ENCODE peak calls at places on chromosomes 7 and 10, in ten cellular contexts. One of them, this sample, is unnamed.

GRCh38 chr10:6445671-6446278 is 134.3 kb downstream of the PRKCQ start:
- DNase-seq in astrocyte of the hippocampus: peak; percentile 62
- DNase-seq in MV-4-11: peak; percentile 52
- DNase-seq in glutamatergic neuron: peak; percentile 60
- DNase-seq in NCI-H345: no peak
- DNase-seq in T-helper 2 cell: no peak
- DNase-seq in DMS53: peak; percentile 59
- DNase-seq in mesothelial cell of epicardium: no peak
- DNase-seq in left ventricle myocardium inferior: peak; percentile 25
- DNase-seq in B cell: peak; percentile 14
- DNase-seq in this sample: peak; percentile 52

GRCh38 chr7:54864718-54865117 is 105.7 kb upstream of the SEC61G start:
- DNase-seq in mesothelial cell of epicardium: no peak
- DNase-seq in T-helper 2 cell: no peak
- DNase-seq in B cell: no peak
- DNase-seq in astrocyte of the hippocampus: no peak
- DNase-seq in MV-4-11: no peak
- DNase-seq in glutamatergic neuron: no peak
- DNase-seq in NCI-H345: no peak
- DNase-seq in left ventricle myocardium inferior: no peak
- DNase-seq in DMS53: peak; percentile 88
- DNase-seq in this sample: no peak

GRCh38 chr7:148262721-148263229 is 327.8 kb upstream of the C7orf33 start:
- DNase-seq in astrocyte of the hippocampus: peak; percentile 74
- DNase-seq in MV-4-11: peak; percentile 28
- DNase-seq in mesothelial cell of epicardium: peak; percentile 48
- DNase-seq in left ventricle myocardium inferior: peak; percentile 58
- DNase-seq in DMS53: peak; percentile 76
- DNase-seq in B cell: peak; percentile 55
- DNase-seq in NCI-H345: peak; percentile 58
- DNase-seq in T-helper 2 cell: no peak
- DNase-seq in glutamatergic neuron: peak; percentile 87
- DNase-seq in this sample: peak; percentile 78

GRCh38 chr10:80664071-80664680 is 126.5 kb downstream of the SH2D4B start:
- DNase-seq in T-helper 2 cell: no peak
- DNase-seq in glutamatergic neuron: peak; percentile 95
- DNase-seq in DMS53: peak; percentile 90
- DNase-seq in left ventricle myocardium inferior: peak; percentile 78
- DNase-seq in B cell: peak; percentile 24
- DNase-seq in NCI-H345: peak; percentile 71
- DNase-seq in MV-4-11: peak; percentile 34
- DNase-seq in astrocyte of the hippocampus: peak; percentile 76
- DNase-seq in mesothelial cell of epicardium: peak; percentile 60
- DNase-seq in this sample: peak; percentile 89

GRCh38 chr10:47231414-47231813 is 68.6 kb upstream of the GDF10 start:
- DNase-seq in DMS53: no peak
- DNase-seq in NCI-H345: no peak
- DNase-seq in MV-4-11: no peak
- DNase-seq in glutamatergic neuron: no peak
- DNase-seq in mesothelial cell of epicardium: no peak
- DNase-seq in B cell: no peak
- DNase-seq in astrocyte of the hippocampus: no peak
- DNase-seq in T-helper 2 cell: no peak
- DNase-seq in left ventricle myocardium inferior: no peak
- DNase-seq in this sample: no peak

GRCh38 chr7:75039166-75039565 is 34.4 kb downstream of the RCC1L start:
- DNase-seq in NCI-H345: no peak
- DNase-seq in mesothelial cell of epicardium: no peak
- DNase-seq in T-helper 2 cell: no peak
- DNase-seq in DMS53: no peak
- DNase-seq in left ventricle myocardium inferior: no peak
- DNase-seq in glutamatergic neuron: no peak
- DNase-seq in MV-4-11: no peak
- DNase-seq in B cell: no peak
- DNase-seq in astrocyte of the hippocampus: peak; percentile 68
- DNase-seq in this sample: no peak

GRCh38 chr10:59622320-59622901 is 87.2 kb downstream of the SLC16A9 start:
- DNase-seq in mesothelial cell of epicardium: no peak
- DNase-seq in MV-4-11: peak; percentile 55
- DNase-seq in astrocyte of the hippocampus: peak; percentile 79
- DNase-seq in B cell: no peak
- DNase-seq in NCI-H345: peak; percentile 52
- DNase-seq in glutamatergic neuron: peak; percentile 35
- DNase-seq in T-helper 2 cell: no peak
- DNase-seq in DMS53: peak; percentile 89
- DNase-seq in left ventricle myocardium inferior: no peak
- DNase-seq in this sample: peak; percentile 73

GRCh38 chr7:4616116-4616515 is 66.0 kb upstream of the FOXK1 start:
- DNase-seq in MV-4-11: no peak
- DNase-seq in glutamatergic neuron: no peak
- DNase-seq in NCI-H345: no peak
- DNase-seq in B cell: no peak
- DNase-seq in T-helper 2 cell: no peak
- DNase-seq in mesothelial cell of epicardium: no peak
- DNase-seq in left ventricle myocardium inferior: no peak
- DNase-seq in astrocyte of the hippocampus: no peak
- DNase-seq in DMS53: no peak
- DNase-seq in this sample: no peak

GRCh38 chr10:78337646-78338391 is 304.2 kb downstream of the RPS24 start:
- DNase-seq in glutamatergic neuron: no peak
- DNase-seq in mesothelial cell of epicardium: no peak
- DNase-seq in T-helper 2 cell: no peak
- DNase-seq in astrocyte of the hippocampus: peak; percentile 28
- DNase-seq in DMS53: no peak
- DNase-seq in B cell: no peak
- DNase-seq in MV-4-11: no peak
- DNase-seq in NCI-H345: no peak
- DNase-seq in left ventricle myocardium inferior: no peak
- DNase-seq in this sample: no peak

GRCh38 chr10:132408823-132409666 is 12.0 kb downstream of the PWWP2B start:
- DNase-seq in MV-4-11: no peak
- DNase-seq in NCI-H345: no peak
- DNase-seq in left ventricle myocardium inferior: no peak
- DNase-seq in astrocyte of the hippocampus: no peak
- DNase-seq in DMS53: peak; percentile 68
- DNase-seq in glutamatergic neuron: no peak
- DNase-seq in B cell: peak; percentile 44
- DNase-seq in T-helper 2 cell: no peak
- DNase-seq in mesothelial cell of epicardium: no peak
- DNase-seq in this sample: no peak

GRCh38 chr10:1102392-1102791 is 46.2 kb downstream of the WDR37 start:
- DNase-seq in NCI-H345: no peak
- DNase-seq in T-helper 2 cell: no peak
- DNase-seq in left ventricle myocardium inferior: no peak
- DNase-seq in B cell: no peak
- DNase-seq in MV-4-11: no peak
- DNase-seq in astrocyte of the hippocampus: no peak
- DNase-seq in DMS53: no peak
- DNase-seq in mesothelial cell of epicardium: no peak
- DNase-seq in glutamatergic neuron: no peak
- DNase-seq in this sample: no peak

GRCh38 chr10:11250304-11250703 is 232.6 kb downstream of the CELF2 start:
- DNase-seq in NCI-H345: no peak
- DNase-seq in MV-4-11: no peak
- DNase-seq in mesothelial cell of epicardium: no peak
- DNase-seq in glutamatergic neuron: no peak
- DNase-seq in T-helper 2 cell: no peak
- DNase-seq in astrocyte of the hippocampus: no peak
- DNase-seq in B cell: no peak
- DNase-seq in DMS53: no peak
- DNase-seq in left ventricle myocardium inferior: no peak
- DNase-seq in this sample: no peak

GRCh38 chr7:41185851-41186250 is 517.0 kb downstream of the INHBA start:
- DNase-seq in DMS53: no peak
- DNase-seq in MV-4-11: no peak
- DNase-seq in T-helper 2 cell: no peak
- DNase-seq in astrocyte of the hippocampus: no peak
- DNase-seq in B cell: no peak
- DNase-seq in NCI-H345: no peak
- DNase-seq in mesothelial cell of epicardium: no peak
- DNase-seq in left ventricle myocardium inferior: no peak
- DNase-seq in glutamatergic neuron: no peak
- DNase-seq in this sample: no peak

GRCh38 chr10:124142960-124143359 is 49.6 kb upstream of the CHST15 start:
- DNase-seq in NCI-H345: no peak
- DNase-seq in astrocyte of the hippocampus: no peak
- DNase-seq in glutamatergic neuron: no peak
- DNase-seq in MV-4-11: peak; percentile 51
- DNase-seq in left ventricle myocardium inferior: no peak
- DNase-seq in B cell: no peak
- DNase-seq in DMS53: no peak
- DNase-seq in mesothelial cell of epicardium: no peak
- DNase-seq in T-helper 2 cell: no peak
- DNase-seq in this sample: no peak

GRCh38 chr10:480498-480927 is 209.0 kb downstream of the DIP2C start:
- DNase-seq in DMS53: no peak
- DNase-seq in glutamatergic neuron: no peak
- DNase-seq in astrocyte of the hippocampus: no peak
- DNase-seq in T-helper 2 cell: no peak
- DNase-seq in MV-4-11: no peak
- DNase-seq in NCI-H345: no peak
- DNase-seq in mesothelial cell of epicardium: no peak
- DNase-seq in left ventricle myocardium inferior: no peak
- DNase-seq in B cell: no peak
- DNase-seq in this sample: no peak

GRCh38 chr10:131829156-131829930 is 71.5 kb upstream of the PPP2R2D start:
- DNase-seq in astrocyte of the hippocampus: no peak
- DNase-seq in B cell: no peak
- DNase-seq in T-helper 2 cell: no peak
- DNase-seq in NCI-H345: no peak
- DNase-seq in MV-4-11: no peak
- DNase-seq in glutamatergic neuron: no peak
- DNase-seq in DMS53: no peak
- DNase-seq in mesothelial cell of epicardium: peak; percentile 6
- DNase-seq in left ventricle myocardium inferior: no peak
- DNase-seq in this sample: no peak

GRCh38 chr7:31056775-31057346 is 4.8 kb downstream of the ADCYAP1R1 start:
- DNase-seq in glutamatergic neuron: no peak
- DNase-seq in DMS53: peak; percentile 72
- DNase-seq in mesothelial cell of epicardium: no peak
- DNase-seq in T-helper 2 cell: no peak
- DNase-seq in B cell: no peak
- DNase-seq in left ventricle myocardium inferior: no peak
- DNase-seq in astrocyte of the hippocampus: no peak
- DNase-seq in MV-4-11: no peak
- DNase-seq in NCI-H345: peak; percentile 17
- DNase-seq in this sample: no peak

GRCh38 chr7:8109196-8110022 is 140.8 kb downstream of the GLCCI1 start:
- DNase-seq in glutamatergic neuron: no peak
- DNase-seq in DMS53: no peak
- DNase-seq in NCI-H345: no peak
- DNase-seq in MV-4-11: no peak
- DNase-seq in astrocyte of the hippocampus: peak; percentile 73
- DNase-seq in left ventricle myocardium inferior: no peak
- DNase-seq in B cell: no peak
- DNase-seq in mesothelial cell of epicardium: no peak
- DNase-seq in T-helper 2 cell: no peak
- DNase-seq in this sample: no peak

GRCh38 chr10:69684020-69684980 is 54.3 kb downstream of the FAM241B start:
- DNase-seq in glutamatergic neuron: no peak
- DNase-seq in astrocyte of the hippocampus: peak; percentile 14
- DNase-seq in mesothelial cell of epicardium: no peak
- DNase-seq in B cell: no peak
- DNase-seq in NCI-H345: no peak
- DNase-seq in DMS53: no peak
- DNase-seq in T-helper 2 cell: no peak
- DNase-seq in MV-4-11: no peak
- DNase-seq in left ventricle myocardium inferior: peak; percentile 44
- DNase-seq in this sample: no peak

GRCh38 chr7:91128574-91129348 is 135.5 kb upstream of the FZD1 start:
- DNase-seq in MV-4-11: no peak
- DNase-seq in mesothelial cell of epicardium: no peak
- DNase-seq in glutamatergic neuron: no peak
- DNase-seq in astrocyte of the hippocampus: peak; percentile 22
- DNase-seq in NCI-H345: no peak
- DNase-seq in left ventricle myocardium inferior: no peak
- DNase-seq in DMS53: no peak
- DNase-seq in B cell: no peak
- DNase-seq in T-helper 2 cell: no peak
- DNase-seq in this sample: peak; percentile 35

GRCh38 chr10:48599830-48600134 is 5.1 kb downstream of the ARHGAP22 start:
- DNase-seq in left ventricle myocardium inferior: no peak
- DNase-seq in astrocyte of the hippocampus: no peak
- DNase-seq in MV-4-11: no peak
- DNase-seq in mesothelial cell of epicardium: no peak
- DNase-seq in T-helper 2 cell: no peak
- DNase-seq in glutamatergic neuron: peak; percentile 60
- DNase-seq in DMS53: no peak
- DNase-seq in NCI-H345: peak; percentile 73
- DNase-seq in B cell: no peak
- DNase-seq in this sample: no peak

GRCh38 chr7:12715372-12716133 is 28.1 kb downstream of the ARL4A start:
- DNase-seq in glutamatergic neuron: peak; percentile 22
- DNase-seq in astrocyte of the hippocampus: peak; percentile 93
- DNase-seq in T-helper 2 cell: no peak
- DNase-seq in DMS53: peak; percentile 35
- DNase-seq in B cell: no peak
- DNase-seq in left ventricle myocardium inferior: peak; percentile 67
- DNase-seq in MV-4-11: peak; percentile 86
- DNase-seq in mesothelial cell of epicardium: no peak
- DNase-seq in NCI-H345: peak; percentile 66
- DNase-seq in this sample: peak; percentile 94

GRCh38 chr7:64885520-64886240 is 17.4 kb upstream of the ZNF273 start:
- DNase-seq in mesothelial cell of epicardium: no peak
- DNase-seq in left ventricle myocardium inferior: no peak
- DNase-seq in DMS53: no peak
- DNase-seq in astrocyte of the hippocampus: no peak
- DNase-seq in T-helper 2 cell: no peak
- DNase-seq in glutamatergic neuron: no peak
- DNase-seq in MV-4-11: no peak
- DNase-seq in NCI-H345: no peak
- DNase-seq in B cell: no peak
- DNase-seq in this sample: no peak

GRCh38 chr10:62155054-62155453 is 113.6 kb downstream of the RTKN2 start:
- DNase-seq in T-helper 2 cell: no peak
- DNase-seq in B cell: no peak
- DNase-seq in mesothelial cell of epicardium: no peak
- DNase-seq in NCI-H345: no peak
- DNase-seq in DMS53: peak; percentile 14
- DNase-seq in astrocyte of the hippocampus: no peak
- DNase-seq in glutamatergic neuron: no peak
- DNase-seq in left ventricle myocardium inferior: no peak
- DNase-seq in MV-4-11: no peak
- DNase-seq in this sample: no peak

GRCh38 chr10:20890491-20891337 is 6.4 kb downstream of the NEBL start:
- DNase-seq in DMS53: peak; percentile 48
- DNase-seq in NCI-H345: no peak
- DNase-seq in MV-4-11: no peak
- DNase-seq in T-helper 2 cell: no peak
- DNase-seq in glutamatergic neuron: no peak
- DNase-seq in B cell: no peak
- DNase-seq in astrocyte of the hippocampus: peak; percentile 38
- DNase-seq in left ventricle myocardium inferior: no peak
- DNase-seq in mesothelial cell of epicardium: no peak
- DNase-seq in this sample: no peak

GRCh38 chr10:947051-947450 is 15.5 kb upstream of the LARP4B start:
- DNase-seq in astrocyte of the hippocampus: no peak
- DNase-seq in glutamatergic neuron: no peak
- DNase-seq in MV-4-11: peak; percentile 44
- DNase-seq in NCI-H345: no peak
- DNase-seq in left ventricle myocardium inferior: no peak
- DNase-seq in DMS53: no peak
- DNase-seq in mesothelial cell of epicardium: no peak
- DNase-seq in B cell: no peak
- DNase-seq in T-helper 2 cell: no peak
- DNase-seq in this sample: no peak

This sample was measured in neural progenitor cell.